ENCODE peak calls at places on chromosomes 16 and 17, in nine cellular contexts. B is stimulated activated CD4-positive, alpha-beta T cell treated with anti-CD3 and anti-CD28 coated beads, Interleukin-2, amount 100 ng/mL, for 48 hours; S is NT2/D1; F is CD8-positive, alpha-beta memory T cell; Y is GM12865; N is ACHN; D is GM12892; Z is SW 1271; A is esophagus squamous epithelium. J is an unnamed sample.

GRCh38 chr17:74165811-74166365 is 37.6 kb upstream of the RPL38 start:
- DNase-seq in B (no peak), S (no peak), F (no peak), Y (no peak), N (no peak), D (no peak), Z (no peak), A (no peak), J (no peak)

GRCh38 chr17:43316522-43317142 is 82.2 kb upstream of the ARL4D start:
- DNase-seq in B (no peak), S (no peak), F (peak), Y (peak), N (no peak), D (no peak), Z (no peak), A (no peak), J (no peak)

GRCh38 chr17:64306850-64307463 is 43.9 kb upstream of the TEX2 start:
- DNase-seq in B (peak), S (peak), F (peak), Y (peak), N (peak), D (no peak), Z (peak), A (no peak), J (peak)

GRCh38 chr17:35002876-35003551 is 22.7 kb downstream of the LIG3 start:
- DNase-seq in B (no peak), S (no peak), F (no peak), Y (no peak), N (no peak), D (no peak), Z (no peak), A (no peak), J (no peak)

GRCh38 chr17:77449373-77449907 is 308.7 kb downstream of the SEC14L1 start:
- DNase-seq in B (no peak), S (no peak), F (no peak), Y (no peak), N (no peak), D (no peak), Z (no peak), A (no peak), J (no peak)

GRCh38 chr16:27498916-27499658 is 50.6 kb downstream of the GTF3C1 start:
- DNase-seq in B (no peak), S (no peak), F (no peak), Y (no peak), N (no peak), D (no peak), Z (no peak), A (no peak), J (no peak)

GRCh38 chr16:59356709-59357108 is 622.6 kb upstream of the GOT2 start:
- DNase-seq in B (no peak), S (no peak), F (no peak), Y (no peak), N (no peak), D (no peak), Z (no peak), A (no peak), J (no peak)

GRCh38 chr17:11871773-11872172 is 125.5 kb downstream of the ZNF18 start:
- DNase-seq in B (no peak), S (no peak), F (no peak), Y (no peak), N (no peak), D (no peak), Z (no peak), A (no peak), J (no peak)

GRCh38 chr17:3953542-3953941 is 10.7 kb downstream of the ATP2A3 start:
- DNase-seq in B (no peak), S (no peak), F (no peak), Y (no peak), N (no peak), D (no peak), Z (no peak), A (no peak), J (no peak)

GRCh38 chr17:40268141-40268712 is 19.5 kb upstream of the CDC6 start:
- DNase-seq in B (no peak), S (no peak), F (no peak), Y (no peak), N (no peak), D (no peak), Z (no peak), A (no peak), J (no peak)

GRCh38 chr17:68906638-68907037 is 48.6 kb downstream of the ABCA8 start:
- DNase-seq in B (no peak), S (no peak), F (no peak), Y (peak), N (peak), D (no peak), Z (no peak), A (no peak), J (no peak)

GRCh38 chr16:19704321-19705130 is 13.5 kb downstream of the KNOP1 start:
- DNase-seq in B (no peak), S (no peak), F (no peak), Y (no peak), N (peak), D (no peak), Z (peak), A (no peak), J (no peak)

GRCh38 chr17:34257986-34258326 is 2.9 kb downstream of the CCL2 start:
- DNase-seq in B (no peak), S (no peak), F (no peak), Y (no peak), N (no peak), D (no peak), Z (no peak), A (no peak), J (no peak)

GRCh38 chr17:44220211-44221071 is 966 bp upstream of the UBTF start:
- DNase-seq in B (no peak), S (no peak), F (peak), Y (peak), N (peak), D (peak), Z (no peak), A (no peak), J (peak)

GRCh38 chr17:1104222-1104621 is 75.6 kb downstream of the ABR start:
- DNase-seq in B (no peak), S (no peak), F (no peak), Y (no peak), N (no peak), D (no peak), Z (no peak), A (no peak), J (no peak)

GRCh38 chr16:50781518-50781917 is 39.6 kb downstream of the CYLD start:
- DNase-seq in B (no peak), S (no peak), F (no peak), Y (no peak), N (no peak), D (no peak), Z (no peak), A (no peak), J (no peak)

GRCh38 chr17:56074366-56074765 is 78.9 kb upstream of the ANKFN1 start:
- DNase-seq in B (no peak), S (no peak), F (no peak), Y (no peak), N (no peak), D (no peak), Z (no peak), A (no peak), J (no peak)

GRCh38 chr16:29025218-29025617 is 40.4 kb downstream of the LAT start:
- DNase-seq in B (no peak), S (no peak), F (no peak), Y (no peak), N (no peak), D (no peak), Z (no peak), A (no peak), J (no peak)

GRCh38 chr17:1362964-1363363 is 37.1 kb downstream of the YWHAE start:
- DNase-seq in B (no peak), S (no peak), F (no peak), Y (peak), N (no peak), D (peak), Z (no peak), A (no peak), J (no peak)

GRCh38 chr17:12020595-12021590 is at the start of gene MAP2K4:
- DNase-seq in B (peak), S (peak), F (peak), Y (peak), N (peak), D (peak), Z (peak), A (peak), J (peak)

GRCh38 chr17:57875109-57876022 is 25.5 kb upstream of the MRPS23 start:
- DNase-seq in B (no peak), S (no peak), F (no peak), Y (no peak), N (peak), D (no peak), Z (peak), A (no peak), J (peak)

GRCh38 chr17:30599424-30600061 is 122.3 kb downstream of the GOSR1 start:
- DNase-seq in B (no peak), S (no peak), F (no peak), Y (peak), N (no peak), D (no peak), Z (no peak), A (no peak), J (no peak)

GRCh38 chr17:77822302-77823030 is 136.0 kb upstream of the TNRC6C start:
- DNase-seq in B (no peak), S (no peak), F (no peak), Y (no peak), N (no peak), D (no peak), Z (no peak), A (no peak), J (no peak)

GRCh38 chr16:759110-759910 is 1.2 kb upstream of the MSLN start:
- DNase-seq in B (no peak), S (no peak), F (no peak), Y (no peak), N (no peak), D (no peak), Z (no peak), A (no peak), J (no peak)

GRCh38 chr17:45951403-45951802 is 47.6 kb upstream of the STH start:
- DNase-seq in B (no peak), S (no peak), F (no peak), Y (no peak), N (no peak), D (no peak), Z (no peak), A (no peak), J (no peak)

GRCh38 chr17:65198653-65199382 is 61.6 kb downstream of the RGS9 start:
- DNase-seq in B (no peak), S (no peak), F (no peak), Y (peak), N (peak), D (peak), Z (peak), A (no peak), J (peak)

GRCh38 chr17:21252875-21253645 is at the start of gene NATD1:
- DNase-seq in B (peak), S (peak), F (peak), Y (peak), N (peak), D (peak), Z (peak), A (peak), J (peak)

GRCh38 chr16:22428654-22429053 is 54.2 kb upstream of the CDR2 start:
- DNase-seq in B (no peak), S (no peak), F (no peak), Y (no peak), N (no peak), D (no peak), Z (no peak), A (no peak), J (no peak)

GRCh38 chr16:73228649-73229048 is 180.7 kb upstream of the ZFHX3 start:
- DNase-seq in B (no peak), S (no peak), F (no peak), Y (no peak), N (no peak), D (no peak), Z (no peak), A (no peak), J (no peak)

GRCh38 chr16:75054556-75054947 is 55.7 kb downstream of the ZNRF1 start:
- DNase-seq in B (no peak), S (no peak), F (no peak), Y (no peak), N (no peak), D (no peak), Z (no peak), A (no peak), J (no peak)

GRCh38 chr17:43011728-43012472 is 5.3 kb downstream of the IFI35 start:
- DNase-seq in B (no peak), S (no peak), F (no peak), Y (no peak), N (no peak), D (no peak), Z (no peak), A (no peak), J (no peak)

GRCh38 chr17:28716740-28717577 is 709 bp downstream of the RAB34 start:
- DNase-seq in B (no peak), S (no peak), F (no peak), Y (no peak), N (peak), D (no peak), Z (no peak), A (no peak), J (peak)

GRCh38 chr16:4261557-4262172 is 11.2 kb downstream of the TFAP4 start:
- DNase-seq in B (peak), S (no peak), F (no peak), Y (peak), N (peak), D (no peak), Z (no peak), A (no peak), J (peak)

GRCh38 chr17:54754560-54754959 is 146.1 kb upstream of the TOM1L1 start:
- DNase-seq in B (peak), S (peak), F (no peak), Y (peak), N (peak), D (peak), Z (peak), A (no peak), J (no peak)

GRCh38 chr16:74742051-74742481 is 32.6 kb downstream of the FA2H start:
- DNase-seq in B (no peak), S (no peak), F (no peak), Y (no peak), N (no peak), D (no peak), Z (no peak), A (no peak), J (no peak)

GRCh38 chr17:12743046-12743445 is 46.3 kb upstream of the ARHGAP44 start:
- DNase-seq in B (no peak), S (no peak), F (no peak), Y (no peak), N (no peak), D (no peak), Z (no peak), A (no peak), J (no peak)

GRCh38 chr17:65953316-65954147 is 238.4 kb downstream of the CEP112 start:
- DNase-seq in B (no peak), S (no peak), F (no peak), Y (no peak), N (no peak), D (no peak), Z (no peak), A (no peak), J (no peak)